ENCODE peak calls at places on chromosome 2, in five cellular contexts. P, Y, W, T and J are unnamed samples.

GRCh38 chr2:48120759-48121242 is 214.5 kb upstream of the FBXO11 start:
- DNase-seq in W (no peak), P (no peak), Y (peak), T (no peak), J (no peak)

GRCh38 chr2:205712508-205712907 is 30.2 kb downstream of the NRP2 start:
- DNase-seq in T (no peak), Y (no peak), W (no peak), P (no peak), J (no peak)

GRCh38 chr2:129728251-129728972 is 251.1 kb upstream of the RAB6C start:
- DNase-seq in Y (no peak), P (no peak), T (no peak), W (no peak), J (no peak)

GRCh38 chr2:192202373-192202772 is 7.6 kb upstream of the TMEFF2 start:
- DNase-seq in W (no peak), Y (no peak), P (no peak), T (no peak), J (no peak)

GRCh38 chr2:109438146-109438545 is 175.6 kb downstream of the SEPTIN10 start:
- DNase-seq in P (no peak), T (no peak), W (no peak), Y (no peak), J (no peak)

GRCh38 chr2:186582698-186583097 is 7.2 kb upstream of the ITGAV start:
- DNase-seq in W (no peak), T (no peak), Y (no peak), P (no peak), J (no peak)

GRCh38 chr2:240806006-240806405 is 14.0 kb downstream of the KIF1A start:
- DNase-seq in P (no peak), W (no peak), Y (no peak), T (no peak), J (no peak)

GRCh38 chr2:47521666-47522285 is 118.8 kb downstream of the MSH2 start:
- DNase-seq in P (no peak), Y (peak), T (no peak), W (no peak), J (no peak)

GRCh38 chr2:173511942-173512341 is 157.3 kb downstream of the CDCA7 start:
- DNase-seq in P (no peak), T (no peak), W (no peak), Y (no peak), J (no peak)

GRCh38 chr2:233700028-233700635 is 7.4 kb downstream of the UGT1A6 start:
- DNase-seq in W (no peak), T (no peak), P (no peak), Y (no peak), J (peak)

GRCh38 chr2:232519581-232519980 is 607 bp upstream of the PRSS56 start:
- DNase-seq in T (no peak), Y (no peak), W (no peak), P (no peak), J (no peak)

GRCh38 chr2:10054976-10055375 is 11.6 kb downstream of the KLF11 start:
- DNase-seq in P (no peak), W (no peak), T (no peak), Y (no peak), J (no peak)

GRCh38 chr2:86078801-86079545 is 26.7 kb downstream of the POLR1A start:
- DNase-seq in P (no peak), Y (peak), T (peak), W (no peak), J (no peak)

GRCh38 chr2:230909841-230910545 is 15.0 kb downstream of the GPR55 start:
- DNase-seq in Y (no peak), T (peak), W (no peak), P (no peak), J (no peak)

GRCh38 chr2:207264310-207264709 is 98.6 kb upstream of the KLF7 start:
- DNase-seq in Y (no peak), P (no peak), W (no peak), T (no peak), J (no peak)

GRCh38 chr2:190456833-190457232 is 48.7 kb downstream of the MFSD6 start:
- DNase-seq in Y (no peak), T (no peak), W (no peak), P (no peak), J (no peak)

GRCh38 chr2:378364-378763 is 90.5 kb upstream of the ALKAL2 start:
- DNase-seq in Y (no peak), T (no peak), P (no peak), W (no peak), J (no peak)

GRCh38 chr2:166088634-166089033 is 39.2 kb downstream of the SCN1A start:
- DNase-seq in P (no peak), Y (no peak), T (no peak), W (no peak), J (no peak)

GRCh38 chr2:144747571-144747970 is 227.7 kb upstream of the ZEB2 start:
- DNase-seq in Y (no peak), P (no peak), W (no peak), T (no peak), J (no peak)

GRCh38 chr2:152336103-152336853 is 1.3 kb downstream of the FMNL2 start:
- DNase-seq in T (peak), Y (peak), P (peak), W (peak), J (peak)

GRCh38 chr2:8324164-8324848 is 357.6 kb upstream of the ID2 start:
- DNase-seq in P (peak), T (no peak), Y (peak), W (no peak), J (no peak)